ENCODE peak calls at places on chromosome 18, in four cellular contexts. Z, C, J and Y are unnamed samples.

GRCh38 chr18:22188551-22189267 is 19.3 kb downstream of the GATA6 start:
- DNase-seq in Z (peak; percentile 71), C (no peak), J (no peak), Y (no peak)

GRCh38 chr18:24080861-24081260 is 58.0 kb upstream of the CABYR start:
- DNase-seq in Z (no peak), C (no peak), J (no peak), Y (no peak)

GRCh38 chr18:33051397-33051796 is 278.6 kb upstream of the KLHL14 start:
- DNase-seq in Z (no peak), C (no peak), J (no peak), Y (no peak)

GRCh38 chr18:75142677-75143076 is 66.3 kb downstream of the PTGR3 start:
- DNase-seq in Z (no peak), C (no peak), J (no peak), Y (no peak)

GRCh38 chr18:50401888-50402287 is 27.0 kb downstream of the SKA1 start:
- DNase-seq in Z (no peak), C (peak; percentile 63), J (no peak), Y (peak; percentile 62)

GRCh38 chr18:32438173-32438572 is 32.5 kb downstream of the GAREM1 start:
- DNase-seq in Z (no peak), C (no peak), J (no peak), Y (peak; percentile 77)

GRCh38 chr18:1917546-1917945 is 653.8 kb downstream of the METTL4 start:
- DNase-seq in Z (no peak), C (no peak), J (no peak), Y (no peak)

GRCh38 chr18:31648966-31649429 is 35.4 kb downstream of the B4GALT6 start:
- DNase-seq in Z (no peak), C (no peak), J (peak; percentile 50), Y (no peak)

GRCh38 chr18:7307586-7307985 is 76.7 kb downstream of the LRRC30 start:
- DNase-seq in Z (no peak), C (no peak), J (no peak), Y (no peak)
- H3K27ac ChIP-seq in Z (no peak overlapping the region), C (no peak overlapping the region), J (no peak overlapping the region), Y (no peak overlapping the region)

GRCh38 chr18:55859116-55859515 is 271.1 kb upstream of the TCF4 start:
- DNase-seq in Z (no peak), C (no peak), J (no peak), Y (no peak)
- H3K4me1 ChIP-seq in Z (no peaks in the 10 kb centered on the region), C (no peaks in the 10 kb centered on the region), J (peaks cover 20% of the 10 kb centered on the region), Y (peaks cover 19% of the 10 kb centered on the region)

DNA sequence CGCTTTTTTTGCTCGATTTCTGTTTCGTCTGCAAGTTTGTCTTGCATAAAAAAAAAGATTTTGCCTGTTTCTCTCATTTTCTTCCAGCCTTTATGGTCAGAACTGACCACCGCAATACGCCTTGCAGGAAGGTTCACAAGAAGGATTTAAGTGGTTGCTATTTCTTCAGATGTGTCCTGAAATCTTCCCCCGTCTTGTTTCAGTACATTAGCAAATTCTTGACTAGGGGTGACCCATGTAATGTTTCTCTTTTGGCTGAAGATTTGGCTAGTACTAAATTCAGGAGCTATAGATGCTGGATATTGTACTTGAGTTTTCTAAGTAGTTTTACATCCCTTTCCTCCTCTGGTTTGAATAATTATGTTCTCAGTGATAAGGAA is 2.5 kb downstream of the PHLPP1 start:
- DNase-seq in Z (no peak), C (no peak), J (peak; percentile 1), Y (no peak)
- H3K27ac ChIP-seq in Z (peak overlapping the region; percentile 92), C (peak overlapping the region; percentile 84), J (peak overlapping the region; percentile 85), Y (peak overlapping the region; percentile 89)

DNA sequence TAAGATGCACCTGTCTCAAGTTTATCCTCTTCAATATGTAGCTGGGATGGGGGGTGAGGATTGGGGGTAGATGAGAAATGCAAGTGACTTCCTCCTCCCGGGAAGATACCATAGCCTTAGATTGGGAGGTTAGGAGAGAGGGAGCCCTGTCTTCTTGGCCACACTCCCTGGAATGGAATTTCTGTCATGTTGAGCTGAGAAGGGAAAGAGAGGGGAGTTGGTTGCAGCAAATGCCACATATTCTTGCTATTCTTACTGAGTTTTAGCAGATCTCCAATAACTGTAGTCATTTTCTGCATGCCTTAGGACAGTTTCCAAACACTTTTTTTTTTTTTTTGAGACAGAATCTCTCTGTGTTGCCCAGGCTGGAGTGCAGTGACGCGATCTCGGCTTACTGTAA is 35.9 kb downstream of the TAF4B start:
- DNase-seq in Z (no peak), C (no peak), J (no peak), Y (no peak)
- H3K4me1 ChIP-seq in Z (no peaks in the 10 kb centered on the region), C (no peaks in the 10 kb centered on the region), J (no peaks in the 10 kb centered on the region), Y (no peaks in the 10 kb centered on the region)

DNA sequence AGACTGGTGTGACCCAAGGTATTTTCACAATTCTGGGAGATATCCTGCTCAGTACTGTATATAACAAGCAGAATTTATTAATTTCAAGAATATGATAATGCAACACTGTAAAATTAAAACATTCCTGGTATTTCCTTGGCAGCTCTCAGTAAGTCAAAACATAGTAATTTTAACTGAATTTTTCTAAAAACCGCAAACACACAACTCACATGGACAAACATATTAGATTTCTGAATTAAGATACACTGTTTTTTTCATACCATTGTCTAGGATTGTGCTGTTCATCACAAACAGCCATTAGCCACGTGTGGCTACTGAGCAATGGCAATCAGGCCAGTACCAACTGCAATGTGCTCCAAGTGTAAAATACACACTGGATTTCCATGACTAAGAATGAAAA is 29.6 kb downstream of the LPIN2 start:
- DNase-seq in Z (no peak), C (no peak), J (no peak), Y (no peak)
- H3K27ac ChIP-seq in Z (peak overlapping the region; percentile 81), C (peak overlapping the region; percentile 75), J (peak overlapping the region; percentile 86), Y (no peak overlapping the region)

GRCh38 chr18:48948112-48949050 is 2.4 kb downstream of the SMAD7 start:
- DNase-seq in Z (no peak), C (peak; percentile 76), J (no peak), Y (peak; percentile 61)

GRCh38 chr18:48946329-48946835 is 4.4 kb downstream of the SMAD7 start:
- DNase-seq in Z (no peak), C (no peak), J (no peak), Y (no peak)

GRCh38 chr18:48945953-48946217 is 4.9 kb downstream of the SMAD7 start:
- DNase-seq in Z (no peak), C (no peak), J (no peak), Y (no peak)

GRCh38 chr18:48947583-48947982 is 3.2 kb downstream of the SMAD7 start:
- DNase-seq in Z (no peak), C (no peak), J (no peak), Y (peak; percentile 55)

GRCh38 chr18:48947102-48947501 is 3.7 kb downstream of the SMAD7 start:
- DNase-seq in Z (no peak), C (no peak), J (no peak), Y (no peak)
- H3K4me1 ChIP-seq in Z (no peaks in the 10 kb centered on the region), C (peaks cover 59% of the 10 kb centered on the region), J (peaks cover 43% of the 10 kb centered on the region), Y (peaks cover 64% of the 10 kb centered on the region)

DNA sequence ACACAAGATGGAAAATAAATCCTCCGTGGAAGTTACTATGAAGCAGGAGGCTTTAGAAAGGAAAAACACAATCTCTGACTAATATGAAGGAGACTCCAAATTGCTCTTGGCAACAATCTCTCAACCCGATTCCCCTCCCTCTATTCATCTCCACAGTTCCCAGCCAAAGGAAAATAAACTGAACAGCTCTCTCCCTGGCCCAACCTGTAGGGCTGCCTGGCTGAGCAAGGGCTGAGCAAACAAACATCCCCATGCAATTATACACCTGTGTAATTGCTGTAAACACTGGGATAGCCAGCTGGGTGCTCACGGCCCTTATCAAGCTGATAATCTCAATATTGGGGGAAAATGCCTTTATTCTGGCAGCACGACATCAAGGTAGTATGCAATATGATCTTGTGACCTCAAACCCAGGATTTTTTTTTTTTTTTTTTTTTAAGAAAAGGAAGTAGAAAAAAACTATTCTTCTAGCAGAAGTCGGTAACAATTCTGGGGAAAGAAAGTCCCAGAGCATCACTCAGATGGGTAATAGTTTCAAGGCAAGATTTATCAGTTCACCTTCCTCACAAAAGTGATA is 203.3 kb upstream of the SMAD2 start:
- DNase-seq in Z (no peak), C (no peak), J (no peak), Y (no peak)
- H3K27ac ChIP-seq in Z (no peak overlapping the region), C (no peak overlapping the region), J (no peak overlapping the region), Y (no peak overlapping the region)

GRCh38 chr18:58221060-58221725 is 177.2 kb downstream of the NEDD4L start:
- DNase-seq in Z (no peak), C (peak; percentile 59), J (peak; percentile 86), Y (no peak)
- H3K4me1 ChIP-seq in Z (no peaks in the 10 kb centered on the region), C (peaks cover 32% of the 10 kb centered on the region), J (peaks cover 72% of the 10 kb centered on the region), Y (peaks cover 9% of the 10 kb centered on the region)

DNA sequence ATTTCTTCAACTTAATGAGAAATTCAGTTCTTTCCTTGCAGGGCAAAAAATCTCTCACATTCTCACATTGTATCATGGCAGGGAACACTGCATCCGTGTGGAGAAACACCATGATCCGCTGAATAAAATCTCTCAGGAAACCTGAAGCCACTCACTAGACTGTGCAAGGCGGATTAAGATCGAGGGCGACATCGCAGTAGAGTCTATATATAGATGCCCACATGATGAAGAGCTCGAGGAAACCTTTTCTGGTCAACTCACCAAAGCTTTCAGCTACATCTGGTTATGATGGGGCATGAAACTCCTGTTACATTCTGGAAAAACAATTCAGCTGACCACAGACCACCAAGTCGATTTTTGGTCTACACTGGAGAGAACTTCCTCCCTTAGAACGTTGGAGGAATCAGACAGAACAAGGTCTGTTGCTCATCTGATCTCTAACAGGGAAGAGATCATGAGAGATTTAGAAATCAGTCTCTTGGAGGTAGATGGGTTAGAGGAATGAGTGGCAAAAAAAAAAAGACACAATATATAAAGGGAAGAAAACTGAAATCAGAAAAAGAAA is 163.0 kb upstream of the ZNF516 start:
- DNase-seq in Z (no peak), C (no peak), J (no peak), Y (no peak)
- H3K27ac ChIP-seq in Z (no peak overlapping the region), C (no peak overlapping the region), J (no peak overlapping the region), Y (no peak overlapping the region)